ENCODE peak calls at places on chromosomes 12 and 14, in five cellular contexts. O is GM12878, X is K562, U is HepG2, A is H1. C is an unnamed sample.

GRCh38 chr12:86042062-86042461 is 168.0 kb downstream of the NTS start:
- DNase-seq in O (no peak), X (no peak), U (no peak), A (no peak), C (no peak)

GRCh38 chr12:62436164-62436503 is 30.5 kb upstream of the MON2 start:
- DNase-seq in O (no peak), X (no peak), U (no peak), A (no peak), C (no peak)

GRCh38 chr14:49250109-49250508 is 336.1 kb downstream of the RPS29 start:
- DNase-seq in O (no peak), X (no peak), U (no peak), A (no peak), C (no peak)

GRCh38 chr12:13208533-13209278 is 12.2 kb downstream of the EMP1 start:
- DNase-seq in O (no peak), X (peak), U (no peak), A (peak), C (no peak)

GRCh38 chr14:93115920-93116675 is at the start of gene ITPK1:
- DNase-seq in O (no peak), X (peak), U (peak), A (peak), C (no peak)

GRCh38 chr12:92002673-92003382 is 142.8 kb downstream of the BTG1 start:
- DNase-seq in O (no peak), X (peak), U (peak), A (no peak), C (no peak)

GRCh38 chr12:95641299-95641947 is 90.1 kb upstream of the USP44 start:
- DNase-seq in O (no peak), X (no peak), U (no peak), A (no peak), C (no peak)

GRCh38 chr14:22509036-22509709 is 79.9 kb downstream of the DAD1 start:
- DNase-seq in O (peak), X (no peak), U (no peak), A (no peak), C (no peak)

GRCh38 chr14:52885230-52885629 is 65.6 kb downstream of the FERMT2 start:
- DNase-seq in O (no peak), X (no peak), U (no peak), A (no peak), C (no peak)

GRCh38 chr14:90727082-90727481 is 89.1 kb downstream of the TTC7B start:
- DNase-seq in O (no peak), X (no peak), U (no peak), A (no peak), C (no peak)

GRCh38 chr12:480831-481230 is 21.1 kb downstream of the B4GALNT3 start:
- DNase-seq in O (no peak), X (no peak), U (no peak), A (no peak), C (no peak)

GRCh38 chr14:89660183-89660582 is 243.2 kb upstream of the FOXN3 start:
- DNase-seq in O (no peak), X (no peak), U (no peak), A (no peak), C (no peak)

GRCh38 chr14:58898655-58899316 is 261.0 kb downstream of the DACT1 start:
- DNase-seq in O (no peak), X (no peak), U (no peak), A (no peak), C (no peak)

GRCh38 chr12:17372508-17372907 is 717.5 kb downstream of the RERGL start:
- DNase-seq in O (no peak), X (no peak), U (no peak), A (no peak), C (no peak)

GRCh38 chr12:88856201-88856600 is 275.9 kb upstream of the KITLG start:
- DNase-seq in O (no peak), X (no peak), U (peak), A (no peak), C (no peak)

GRCh38 chr12:83186437-83186836 is 499.7 kb downstream of the TMTC2 start:
- DNase-seq in O (no peak), X (no peak), U (no peak), A (no peak), C (no peak)

GRCh38 chr14:34993444-34993843 is 10.7 kb downstream of the SRP54 start:
- DNase-seq in O (no peak), X (no peak), U (no peak), A (no peak), C (no peak)

GRCh38 chr12:94426049-94426448 is 33.6 kb downstream of the CEP83 start:
- DNase-seq in O (no peak), X (no peak), U (no peak), A (no peak), C (no peak)

GRCh38 chr12:4960030-4960429 is 50.3 kb downstream of the KCNA1 start:
- DNase-seq in O (no peak), X (no peak), U (no peak), A (no peak), C (no peak)

GRCh38 chr14:70828188-70828587 is 18.9 kb upstream of the MAP3K9 start:
- DNase-seq in O (no peak), X (no peak), U (no peak), A (no peak), C (no peak)

GRCh38 chr14:102781063-102781462 is 3.8 kb downstream of the TRAF3 start:
- DNase-seq in O (no peak), X (no peak), U (no peak), A (no peak), C (no peak)

GRCh38 chr14:102776761-102777710 is at the start of gene TRAF3:
- DNase-seq in O (no peak), X (peak), U (no peak), A (no peak), C (no peak)

GRCh38 chr14:102779574-102780315 is 2.5 kb downstream of the TRAF3 start:
- DNase-seq in O (no peak), X (no peak), U (no peak), A (no peak), C (no peak)

GRCh38 chr14:102777711-102778615 is 714 bp downstream of the TRAF3 start:
- DNase-seq in O (no peak), X (peak), U (no peak), A (no peak), C (no peak)

DNA sequence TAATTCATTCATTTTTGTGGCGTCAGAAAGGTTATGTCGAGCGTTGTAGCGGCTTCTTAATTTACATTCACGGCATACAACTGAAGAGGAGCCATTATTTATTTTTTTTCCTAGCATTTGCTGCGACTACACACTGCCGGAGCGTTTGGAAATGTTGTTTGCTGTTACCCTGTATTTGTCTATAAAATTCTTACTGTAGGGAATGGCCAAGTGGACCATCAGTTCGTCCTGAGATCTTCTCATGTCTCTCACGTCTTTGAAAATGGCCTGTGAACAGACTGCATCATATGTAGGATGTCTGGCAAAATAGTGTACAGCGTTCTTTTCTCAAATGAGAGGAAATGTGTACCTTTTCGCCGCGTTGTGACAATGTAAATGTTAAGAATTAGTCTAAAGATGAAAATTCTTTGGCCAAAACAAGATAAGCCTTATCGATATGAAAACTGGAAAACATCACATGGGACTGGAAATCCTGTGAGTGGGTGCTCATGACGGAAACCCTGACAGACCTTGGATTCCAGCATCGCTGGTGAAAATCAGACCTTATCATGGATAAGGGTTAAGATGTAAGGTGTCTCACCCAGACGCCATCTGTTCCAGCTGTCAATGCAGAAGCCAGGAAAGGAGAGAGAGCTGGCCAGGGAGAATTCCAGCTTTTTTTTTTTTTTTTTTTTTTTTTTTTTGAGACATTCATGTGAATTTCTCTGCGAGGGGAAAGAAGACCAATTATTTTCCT is 1.5 kb downstream of the TRAF3 start:
- DNase-seq in O (no peak), X (peak), U (no peak), A (no peak), C (no peak)
- TF ChIP-seq SP1 in O (no peak), X (no peak), U (no peak), A (no peak), C (no peak)

DNA sequence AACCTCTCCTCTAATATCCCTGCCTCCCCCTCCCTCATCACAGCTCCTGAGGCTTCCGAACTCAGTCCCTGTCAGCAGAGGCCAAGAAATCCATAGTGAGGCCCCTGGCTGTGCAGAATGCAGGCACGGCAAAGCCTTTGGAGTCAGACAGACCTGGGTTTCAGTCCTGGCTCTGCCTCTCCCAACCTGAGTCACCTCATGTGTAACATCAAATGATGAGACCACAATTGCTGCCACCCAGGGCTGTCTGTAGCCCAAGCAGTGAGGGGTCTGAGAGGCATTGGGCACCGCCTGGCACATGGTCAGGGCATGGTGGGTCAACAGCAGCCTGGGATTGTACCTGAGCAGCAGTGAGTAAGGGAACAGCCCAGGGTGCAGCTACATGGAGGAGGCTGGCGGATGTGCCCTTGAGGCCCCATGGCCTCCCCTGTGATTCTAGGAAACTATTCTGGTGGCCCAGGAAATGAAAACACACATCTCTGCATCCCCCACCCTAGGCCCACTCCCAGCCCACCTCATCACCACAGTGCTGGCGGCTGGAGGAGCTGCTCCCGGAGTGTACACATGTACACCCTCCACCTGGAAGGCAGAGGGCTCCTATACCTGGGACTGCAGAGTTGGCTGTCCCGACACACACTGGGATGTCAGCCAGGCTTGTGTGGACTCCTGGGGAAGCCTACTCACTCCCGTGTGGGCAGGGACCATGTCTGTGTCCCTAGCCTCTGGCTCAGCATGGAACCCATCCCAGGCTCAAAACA is 7.7 kb downstream of the ANKRD33 start:
- DNase-seq in O (no peak), X (no peak), U (no peak), A (no peak), C (no peak)
- H3K4me2 ChIP-seq in O (no peak), X (no peak), U (peak), A (no peak), C (no peak)

GRCh38 chr14:30779210-30779609 is 95.1 kb upstream of the COCH start:
- DNase-seq in O (no peak), X (no peak), U (no peak), A (no peak), C (no peak)
- TF ChIP-seq SP1 in O (no peak), X (no peak), U (no peak), A (no peak), C (no peak)

GRCh38 chr12:27554421-27555186 is 30.6 kb downstream of the PPFIBP1 start:
- DNase-seq in O (no peak), X (no peak), U (no peak), A (no peak), C (no peak)
- H3K4me2 ChIP-seq in O (no peak), X (no peak), U (no peak), A (no peak), C (peak)

GRCh38 chr12:59843260-59843843 is 247.5 kb downstream of the SLC16A7 start:
- DNase-seq in O (no peak), X (no peak), U (no peak), A (no peak), C (no peak)
- TF ChIP-seq SP1 in O (no peak), X (no peak), U (no peak), A (no peak), C (no peak)

GRCh38 chr12:45220366-45220931 is 4.6 kb downstream of the ANO6 start:
- DNase-seq in O (no peak), X (no peak), U (no peak), A (no peak), C (no peak)
- H3K4me2 ChIP-seq in O (peak), X (no peak), U (no peak), A (peak), C (no peak)

GRCh38 chr14:51139221-51139681 is 44.3 kb upstream of the TRIM9 start:
- DNase-seq in O (no peak), X (no peak), U (no peak), A (no peak), C (no peak)
- TF ChIP-seq SP1 in O (no peak), X (no peak), U (no peak), A (no peak), C (no peak)

GRCh38 chr12:60182354-60182753 is 586.5 kb downstream of the SLC16A7 start:
- DNase-seq in O (no peak), X (no peak), U (no peak), A (no peak), C (no peak)
- H3K4me2 ChIP-seq in O (no peak), X (no peak), U (no peak), A (no peak), C (no peak)